ENCODE peak calls at places on chromosomes 7 and 10, in five cellular contexts. One of them, this sample, is unnamed.

GRCh38 chr10:81428456-81429134 is 446.4 kb upstream of the NRG3 start:
- DNase-seq in M059J: no peak
- DNase-seq in A549: no peak
- DNase-seq in BJ: no peak
- DNase-seq in mesenchymal stem cell: peak; percentile 2
- DNase-seq in this sample: no peak

GRCh38 chr10:71725249-71725648 is 5.7 kb upstream of the C10orf105 start:
- DNase-seq in A549: no peak
- DNase-seq in BJ: no peak
- DNase-seq in mesenchymal stem cell: no peak
- DNase-seq in M059J: no peak
- DNase-seq in this sample: no peak

GRCh38 chr10:57430376-57430775 is 837.3 kb downstream of the IPMK start:
- DNase-seq in A549: no peak
- DNase-seq in BJ: no peak
- DNase-seq in M059J: no peak
- DNase-seq in mesenchymal stem cell: no peak
- DNase-seq in this sample: no peak

GRCh38 chr10:7666253-7667023 is at the start of gene ITIH5:
- DNase-seq in A549: no peak
- DNase-seq in mesenchymal stem cell: no peak
- DNase-seq in M059J: no peak
- DNase-seq in BJ: no peak
- DNase-seq in this sample: peak; percentile 16

GRCh38 chr7:356691-357462 is 66.9 kb downstream of the FOXL3 start:
- DNase-seq in A549: no peak
- DNase-seq in M059J: no peak
- DNase-seq in mesenchymal stem cell: no peak
- DNase-seq in BJ: no peak
- DNase-seq in this sample: no peak

GRCh38 chr10:6164271-6165095 is 38.2 kb upstream of the PFKFB3 start:
- DNase-seq in M059J: no peak
- DNase-seq in BJ: no peak
- DNase-seq in A549: no peak
- DNase-seq in mesenchymal stem cell: peak; percentile 46
- DNase-seq in this sample: no peak

GRCh38 chr7:143013473-143013872 is 13.5 kb downstream of the OR9A2 start:
- DNase-seq in BJ: no peak
- DNase-seq in A549: no peak
- DNase-seq in M059J: no peak
- DNase-seq in mesenchymal stem cell: no peak
- DNase-seq in this sample: no peak

GRCh38 chr7:44789990-44790389 is 6.5 kb upstream of the PPIA start:
- DNase-seq in M059J: no peak
- DNase-seq in BJ: no peak
- DNase-seq in mesenchymal stem cell: no peak
- DNase-seq in A549: no peak
- DNase-seq in this sample: no peak

GRCh38 chr7:148609045-148609725 is 18.6 kb downstream of the C7orf33 start:
- DNase-seq in BJ: no peak
- DNase-seq in A549: no peak
- DNase-seq in M059J: no peak
- DNase-seq in mesenchymal stem cell: no peak
- DNase-seq in this sample: no peak

GRCh38 chr7:50869108-50869716 is 86.5 kb upstream of the GRB10 start:
- DNase-seq in mesenchymal stem cell: peak; percentile 36
- DNase-seq in A549: peak; percentile 55
- DNase-seq in M059J: peak; percentile 89
- DNase-seq in BJ: peak; percentile 59
- DNase-seq in this sample: peak; percentile 40

GRCh38 chr7:36208406-36208805 is 55.4 kb downstream of the EEPD1 start:
- DNase-seq in A549: no peak
- DNase-seq in M059J: peak; percentile 62
- DNase-seq in mesenchymal stem cell: peak; percentile 72
- DNase-seq in BJ: no peak
- DNase-seq in this sample: no peak

GRCh38 chr7:20376796-20377195 is 46.1 kb downstream of the ITGB8 start:
- DNase-seq in A549: no peak
- DNase-seq in BJ: no peak
- DNase-seq in mesenchymal stem cell: no peak
- DNase-seq in M059J: no peak
- DNase-seq in this sample: no peak

GRCh38 chr10:86899670-86900276 is 57.6 kb downstream of the MMRN2 start:
- DNase-seq in M059J: peak; percentile 43
- DNase-seq in mesenchymal stem cell: peak; percentile 72
- DNase-seq in A549: peak; percentile 59
- DNase-seq in BJ: no peak
- DNase-seq in this sample: peak; percentile 65

GRCh38 chr7:111137296-111138195 is 46.6 kb downstream of the LRRN3 start:
- DNase-seq in mesenchymal stem cell: peak; percentile 81
- DNase-seq in M059J: peak; percentile 79
- DNase-seq in BJ: no peak
- DNase-seq in A549: no peak
- DNase-seq in this sample: no peak

GRCh38 chr10:52491246-52492000 is 177.3 kb downstream of the DKK1 start:
- DNase-seq in BJ: peak; percentile 52
- DNase-seq in A549: no peak
- DNase-seq in mesenchymal stem cell: peak; percentile 31
- DNase-seq in M059J: peak; percentile 69
- DNase-seq in this sample: no peak

GRCh38 chr7:95511716-95512260 is 26.0 kb downstream of the ASB4 start:
- DNase-seq in M059J: peak; percentile 74
- DNase-seq in mesenchymal stem cell: peak; percentile 77
- DNase-seq in A549: peak; percentile 53
- DNase-seq in BJ: peak; percentile 13
- DNase-seq in this sample: peak; percentile 86

This sample was measured in body of pancreas.